ENCODE peak calls at places on chromosomes 12 and 14, in four cellular contexts. One of them, this sample, is unnamed.

GRCh38 chr14:55582741-55583140 is 2.7 kb downstream of the KTN1 start:
- DNase-seq in HCT116: no peak
- DNase-seq in DND-41: no peak
- DNase-seq in neuronal stem cell: no peak
- DNase-seq in this sample: peak; percentile 86

GRCh38 chr14:89607453-89607852 is 190.4 kb upstream of the FOXN3 start:
- DNase-seq in neuronal stem cell: no peak
- DNase-seq in DND-41: no peak
- DNase-seq in HCT116: no peak
- DNase-seq in this sample: no peak

GRCh38 chr12:120249875-120250795 is 15.4 kb downstream of the PXN start:
- DNase-seq in HCT116: no peak
- DNase-seq in neuronal stem cell: no peak
- DNase-seq in DND-41: no peak
- DNase-seq in this sample: peak; percentile 62

GRCh38 chr14:84527706-84528105 is 1002.2 kb upstream of the FLRT2 start:
- DNase-seq in neuronal stem cell: no peak
- DNase-seq in DND-41: no peak
- DNase-seq in HCT116: no peak
- DNase-seq in this sample: no peak

GRCh38 chr12:54018608-54018984 is 9.6 kb upstream of the HOXC6 start:
- DNase-seq in neuronal stem cell: no peak
- DNase-seq in HCT116: no peak
- DNase-seq in DND-41: no peak
- DNase-seq in this sample: no peak

GRCh38 chr12:13976028-13976584 is 5.3 kb downstream of the GRIN2B start:
- DNase-seq in DND-41: no peak
- DNase-seq in HCT116: no peak
- DNase-seq in neuronal stem cell: no peak
- DNase-seq in this sample: no peak

GRCh38 chr12:17139926-17140325 is 534.0 kb upstream of the LMO3 start:
- DNase-seq in DND-41: no peak
- DNase-seq in neuronal stem cell: no peak
- DNase-seq in HCT116: no peak
- DNase-seq in this sample: no peak

GRCh38 chr12:105698047-105698446 is 367.6 kb downstream of the C12orf75 start:
- DNase-seq in DND-41: peak; percentile 19
- DNase-seq in neuronal stem cell: no peak
- DNase-seq in HCT116: no peak
- DNase-seq in this sample: no peak

GRCh38 chr14:68547305-68548193 is 245.3 kb downstream of the ZFP36L1 start:
- DNase-seq in HCT116: peak; percentile 85
- DNase-seq in neuronal stem cell: no peak
- DNase-seq in DND-41: no peak
- DNase-seq in this sample: no peak

GRCh38 chr12:109761631-109761950 is 48.0 kb downstream of the FAM222A start:
- DNase-seq in HCT116: no peak
- DNase-seq in DND-41: no peak
- DNase-seq in neuronal stem cell: no peak
- DNase-seq in this sample: no peak

GRCh38 chr14:104558231-104559042 is 21.1 kb upstream of the C14orf180 start:
- DNase-seq in HCT116: no peak
- DNase-seq in DND-41: no peak
- DNase-seq in neuronal stem cell: no peak
- DNase-seq in this sample: peak; percentile 89

GRCh38 chr14:29740491-29740890 is 187.2 kb downstream of the PRKD1 start:
- DNase-seq in neuronal stem cell: no peak
- DNase-seq in DND-41: no peak
- DNase-seq in HCT116: no peak
- DNase-seq in this sample: no peak

GRCh38 chr12:131736807-131737484 is 26.1 kb downstream of the SFSWAP start:
- DNase-seq in neuronal stem cell: no peak
- DNase-seq in HCT116: peak; percentile 95
- DNase-seq in DND-41: no peak
- DNase-seq in this sample: no peak

GRCh38 chr12:1532367-1532752 is 62.0 kb downstream of the FBXL14 start:
- DNase-seq in DND-41: no peak
- DNase-seq in HCT116: no peak
- DNase-seq in neuronal stem cell: no peak
- DNase-seq in this sample: peak; percentile 48

GRCh38 chr12:53299454-53300180 is at the start of gene MYG1:
- DNase-seq in HCT116: peak; percentile 80
- DNase-seq in DND-41: peak; percentile 93
- DNase-seq in neuronal stem cell: peak; percentile 81
- DNase-seq in this sample: peak; percentile 97

GRCh38 chr14:55705651-55706340 is 125.8 kb downstream of the KTN1 start:
- DNase-seq in DND-41: peak; percentile 13
- DNase-seq in HCT116: no peak
- DNase-seq in neuronal stem cell: no peak
- DNase-seq in this sample: no peak

GRCh38 chr12:48420031-48420775 is 52.2 kb upstream of the ANP32D start:
- DNase-seq in HCT116: no peak
- DNase-seq in neuronal stem cell: no peak
- DNase-seq in DND-41: no peak
- DNase-seq in this sample: no peak

GRCh38 chr12:124428136-124428791 is 133.4 kb downstream of the RFLNA start:
- DNase-seq in DND-41: no peak
- DNase-seq in HCT116: no peak
- DNase-seq in neuronal stem cell: no peak
- DNase-seq in this sample: no peak

GRCh38 chr12:115204957-115205754 is 521.2 kb upstream of the TBX3 start:
- DNase-seq in neuronal stem cell: no peak
- DNase-seq in DND-41: no peak
- DNase-seq in HCT116: no peak
- DNase-seq in this sample: no peak

GRCh38 chr14:67420102-67420739 is 8.3 kb upstream of the PLEK2 start:
- DNase-seq in HCT116: no peak
- DNase-seq in DND-41: peak; percentile 60
- DNase-seq in neuronal stem cell: no peak
- DNase-seq in this sample: peak; percentile 94

GRCh38 chr14:40028991-40029390 is 596.8 kb upstream of the FBXO33 start:
- DNase-seq in neuronal stem cell: no peak
- DNase-seq in HCT116: no peak
- DNase-seq in DND-41: no peak
- DNase-seq in this sample: no peak

GRCh38 chr14:55388160-55388559 is 23.5 kb downstream of the ATG14 start:
- DNase-seq in DND-41: no peak
- DNase-seq in neuronal stem cell: no peak
- DNase-seq in HCT116: no peak
- DNase-seq in this sample: no peak

GRCh38 chr12:82299617-82300016 is 58.6 kb downstream of the CCDC59 start:
- DNase-seq in neuronal stem cell: no peak
- DNase-seq in HCT116: no peak
- DNase-seq in DND-41: no peak
- DNase-seq in this sample: no peak

GRCh38 chr12:67274186-67274585 is 5.0 kb downstream of the CAND1 start:
- DNase-seq in neuronal stem cell: no peak
- DNase-seq in HCT116: no peak
- DNase-seq in DND-41: no peak
- DNase-seq in this sample: no peak

GRCh38 chr12:66331016-66331415 is 28.7 kb downstream of the HELB start:
- DNase-seq in HCT116: no peak
- DNase-seq in neuronal stem cell: no peak
- DNase-seq in DND-41: no peak
- DNase-seq in this sample: no peak

GRCh38 chr12:42960087-42960527 is 370.6 kb upstream of the PRICKLE1 start:
- DNase-seq in HCT116: peak; percentile 45
- DNase-seq in DND-41: no peak
- DNase-seq in neuronal stem cell: no peak
- DNase-seq in this sample: no peak

GRCh38 chr12:56808954-56809353 is 45.8 kb downstream of the HSD17B6 start:
- DNase-seq in HCT116: no peak
- DNase-seq in DND-41: no peak
- DNase-seq in neuronal stem cell: no peak
- DNase-seq in this sample: no peak

DNA sequence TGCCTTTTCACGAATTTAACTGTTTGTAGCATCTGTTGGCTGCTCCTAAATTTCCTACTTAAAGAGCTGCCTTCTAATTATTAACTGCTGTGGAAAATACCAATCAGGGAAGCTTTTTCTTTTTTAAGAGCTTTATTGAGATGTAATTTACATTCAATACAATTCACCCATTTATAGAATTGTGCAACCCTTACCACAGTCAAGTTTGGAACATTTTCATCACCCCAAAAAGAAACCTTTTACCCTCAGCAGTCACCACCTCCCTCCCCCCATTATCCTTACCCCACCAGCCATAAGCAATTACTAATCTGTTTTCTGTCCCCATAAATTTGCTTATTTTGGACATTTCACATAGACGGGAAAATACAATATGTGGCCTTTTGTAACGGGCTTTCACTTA is 1.4 kb downstream of the PCNX4 start:
- DNase-seq in HCT116: no peak
- DNase-seq in neuronal stem cell: no peak
- DNase-seq in DND-41: no peak
- DNase-seq in this sample: peak; percentile 50
- H3K9ac ChIP-seq in HCT116: peak overlapping the region; percentile 90
- H3K9ac ChIP-seq in neuronal stem cell: no peak overlapping the region
- H3K9ac ChIP-seq in DND-41: peak overlapping the region; percentile 87
- H3K9ac ChIP-seq in this sample: peak overlapping the region; percentile 83

GRCh38 chr14:20490563-20490962 is 14.8 kb upstream of the RNASE10 start:
- DNase-seq in neuronal stem cell: no peak
- DNase-seq in HCT116: no peak
- DNase-seq in DND-41: no peak
- DNase-seq in this sample: no peak

GRCh38 chr14:20492486-20492885 is 12.9 kb upstream of the RNASE10 start:
- DNase-seq in neuronal stem cell: no peak
- DNase-seq in HCT116: no peak
- DNase-seq in DND-41: no peak
- DNase-seq in this sample: no peak

GRCh38 chr14:20486700-20487401 is 17.6 kb downstream of the PNP start:
- DNase-seq in neuronal stem cell: no peak
- DNase-seq in HCT116: no peak
- DNase-seq in DND-41: no peak
- DNase-seq in this sample: no peak

GRCh38 chr14:20487402-20487742 is 18.0 kb upstream of the RNASE10 start:
- DNase-seq in DND-41: no peak
- DNase-seq in neuronal stem cell: no peak
- DNase-seq in HCT116: no peak
- DNase-seq in this sample: no peak

DNA sequence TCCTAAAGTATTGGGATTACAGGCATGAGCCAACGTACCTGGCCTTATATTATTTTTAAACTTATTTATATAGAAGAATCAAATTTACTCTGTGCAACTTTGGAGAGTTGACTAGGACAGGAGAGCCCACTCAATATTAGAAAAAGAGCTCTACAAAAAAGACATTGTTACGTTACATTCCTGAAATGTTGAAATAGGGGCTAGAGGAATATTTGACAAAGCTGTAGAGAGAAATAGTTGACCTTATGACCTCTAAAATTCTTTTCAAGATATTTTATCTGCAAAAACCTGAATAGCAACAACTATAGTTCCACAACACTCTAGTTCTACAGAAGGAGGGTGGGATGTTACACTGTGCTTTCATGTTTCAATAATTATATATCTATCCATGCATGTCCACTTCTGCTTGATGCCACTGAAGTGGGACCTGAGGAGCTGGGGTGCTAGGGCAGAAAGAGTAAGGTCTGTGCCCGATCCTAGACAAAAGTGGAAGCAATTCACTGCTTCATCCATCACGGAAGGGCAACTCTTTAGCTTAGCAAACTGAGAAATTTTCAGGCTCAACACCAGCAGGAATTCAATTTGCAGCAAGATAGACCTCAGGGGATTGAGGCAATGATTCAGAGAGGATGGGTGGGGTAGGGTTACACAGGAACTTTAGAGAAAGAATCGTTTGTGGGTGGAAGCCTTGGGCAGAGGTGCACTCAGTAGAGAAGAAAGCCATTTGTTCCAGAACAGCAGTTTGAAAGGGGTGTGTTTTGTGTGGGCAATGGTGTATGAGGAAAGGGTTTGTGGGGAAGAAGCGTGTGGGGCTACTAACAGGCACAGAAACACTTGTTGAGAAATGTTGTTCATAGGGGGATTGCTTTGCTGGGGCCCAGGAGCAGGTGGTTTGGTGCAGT is 16.0 kb upstream of the RNASE10 start:
- DNase-seq in neuronal stem cell: no peak
- DNase-seq in HCT116: no peak
- DNase-seq in DND-41: no peak
- DNase-seq in this sample: no peak
- H3K9ac ChIP-seq in neuronal stem cell: no peak overlapping the region
- H3K9ac ChIP-seq in HCT116: no peak overlapping the region
- H3K9ac ChIP-seq in DND-41: no peak overlapping the region
- H3K9ac ChIP-seq in this sample: no peak overlapping the region

DNA sequence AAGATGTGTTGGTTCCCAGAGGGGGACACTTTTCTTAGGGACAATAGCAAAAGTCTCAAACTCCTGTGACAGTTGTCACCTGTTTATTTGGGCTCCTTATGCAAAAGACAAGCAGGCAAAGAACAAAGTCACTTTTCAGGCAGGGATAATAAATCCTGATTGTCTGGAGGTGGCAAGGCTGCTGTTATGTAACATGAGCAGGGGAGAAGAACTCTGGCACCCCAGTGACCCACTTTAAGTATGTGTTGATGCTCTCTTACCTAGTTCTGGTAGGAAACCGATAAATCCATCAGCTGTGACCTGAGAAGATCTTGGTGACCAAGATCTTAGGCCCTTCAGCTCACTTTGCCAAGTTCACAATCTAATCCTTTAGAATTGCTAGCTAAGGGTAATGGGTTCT is 17.4 kb downstream of the MDGA2 start:
- DNase-seq in neuronal stem cell: no peak
- DNase-seq in DND-41: no peak
- DNase-seq in HCT116: no peak
- DNase-seq in this sample: no peak
- H3K9ac ChIP-seq in neuronal stem cell: no peak overlapping the region
- H3K9ac ChIP-seq in DND-41: no peak overlapping the region
- H3K9ac ChIP-seq in HCT116: no peak overlapping the region
- H3K9ac ChIP-seq in this sample: no peak overlapping the region

GRCh38 chr14:23057757-23058653 is 685 bp upstream of the CDH24 start:
- DNase-seq in neuronal stem cell: peak; percentile 93
- DNase-seq in DND-41: peak; percentile 88
- DNase-seq in HCT116: peak; percentile 79
- DNase-seq in this sample: peak; percentile 96

GRCh38 chr14:23056257-23056955 is 914 bp downstream of the CDH24 start:
- DNase-seq in HCT116: peak; percentile 81
- DNase-seq in neuronal stem cell: peak; percentile 77
- DNase-seq in DND-41: peak; percentile 66
- DNase-seq in this sample: peak; percentile 92

GRCh38 chr14:23058654-23059504 is 1.6 kb upstream of the CDH24 start:
- DNase-seq in HCT116: no peak
- DNase-seq in neuronal stem cell: no peak
- DNase-seq in DND-41: no peak
- DNase-seq in this sample: no peak

GRCh38 chr14:23055621-23056256 is 1.6 kb downstream of the CDH24 start:
- DNase-seq in DND-41: no peak
- DNase-seq in neuronal stem cell: no peak
- DNase-seq in HCT116: no peak
- DNase-seq in this sample: no peak

GRCh38 chr14:23056956-23057756 is at the start of gene CDH24:
- DNase-seq in HCT116: no peak
- DNase-seq in neuronal stem cell: peak; percentile 78
- DNase-seq in DND-41: peak; percentile 81
- DNase-seq in this sample: peak; percentile 90
- H3K9ac ChIP-seq in HCT116: peak within 1 kb of the TSS; percentile 63
- H3K9ac ChIP-seq in neuronal stem cell: peak within 1 kb of the TSS; percentile 90
- H3K9ac ChIP-seq in DND-41: peak within 1 kb of the TSS; percentile 62
- H3K9ac ChIP-seq in this sample: peak within 1 kb of the TSS; percentile 70